ENCODE peak calls at places on chromosomes 1 and 21, in five cellular contexts. One of them, this sample, is unnamed.

GRCh38 chr1:101198842-101199636 is 37.8 kb upstream of the S1PR1 start:
- DNase-seq in lower leg skin: no peak
- DNase-seq in heart left ventricle: no peak
- DNase-seq in ovary: no peak
- DNase-seq in HCT116: no peak
- DNase-seq in this sample: no peak

GRCh38 chr1:184212649-184213314 is 161.3 kb downstream of the TSEN15 start:
- DNase-seq in lower leg skin: no peak
- DNase-seq in heart left ventricle: no peak
- DNase-seq in ovary: no peak
- DNase-seq in HCT116: peak
- DNase-seq in this sample: no peak

GRCh38 chr1:13749543-13750307 is 49.7 kb downstream of the PRDM2 start:
- DNase-seq in lower leg skin: peak
- DNase-seq in heart left ventricle: peak
- DNase-seq in ovary: peak
- DNase-seq in HCT116: no peak
- DNase-seq in this sample: no peak

GRCh38 chr1:21368514-21369289 is 71.2 kb upstream of the NBPF3 start:
- DNase-seq in lower leg skin: peak
- DNase-seq in heart left ventricle: peak
- DNase-seq in ovary: peak
- DNase-seq in HCT116: peak
- DNase-seq in this sample: no peak

GRCh38 chr1:202058001-202058908 is 47.9 kb downstream of the ELF3 start:
- DNase-seq in lower leg skin: no peak
- DNase-seq in heart left ventricle: no peak
- DNase-seq in ovary: no peak
- DNase-seq in HCT116: no peak
- DNase-seq in this sample: no peak

GRCh38 chr1:17550684-17551584 is 11.4 kb downstream of the ARHGEF10L start:
- DNase-seq in lower leg skin: no peak
- DNase-seq in heart left ventricle: no peak
- DNase-seq in ovary: no peak
- DNase-seq in HCT116: no peak
- DNase-seq in this sample: no peak

GRCh38 chr1:22105611-22106207 is 37.2 kb downstream of the WNT4 start:
- DNase-seq in lower leg skin: no peak
- DNase-seq in heart left ventricle: no peak
- DNase-seq in ovary: no peak
- DNase-seq in HCT116: peak
- DNase-seq in this sample: no peak

GRCh38 chr1:179251675-179252074 is 22.2 kb upstream of the ABL2 start:
- DNase-seq in lower leg skin: no peak
- DNase-seq in heart left ventricle: no peak
- DNase-seq in ovary: no peak
- DNase-seq in HCT116: no peak
- DNase-seq in this sample: no peak

GRCh38 chr21:38784458-38785266 is 21.1 kb upstream of the ETS2 start:
- DNase-seq in lower leg skin: peak
- DNase-seq in heart left ventricle: no peak
- DNase-seq in ovary: no peak
- DNase-seq in HCT116: no peak
- DNase-seq in this sample: no peak

GRCh38 chr21:17799414-17800164 is 19.6 kb downstream of the C21orf91 start:
- DNase-seq in lower leg skin: no peak
- DNase-seq in heart left ventricle: no peak
- DNase-seq in ovary: no peak
- DNase-seq in HCT116: no peak
- DNase-seq in this sample: no peak

GRCh38 chr21:26093094-26093493 is 77.5 kb downstream of the APP start:
- DNase-seq in lower leg skin: no peak
- DNase-seq in heart left ventricle: no peak
- DNase-seq in ovary: no peak
- DNase-seq in HCT116: no peak
- DNase-seq in this sample: no peak

GRCh38 chr1:40114400-40114799 is 17.3 kb upstream of the PPT1 start:
- DNase-seq in lower leg skin: no peak
- DNase-seq in heart left ventricle: no peak
- DNase-seq in ovary: no peak
- DNase-seq in HCT116: no peak
- DNase-seq in this sample: no peak

GRCh38 chr1:232528472-232529089 is 101.4 kb downstream of the SIPA1L2 start:
- DNase-seq in lower leg skin: no peak
- DNase-seq in heart left ventricle: no peak
- DNase-seq in ovary: no peak
- DNase-seq in HCT116: no peak
- DNase-seq in this sample: no peak

GRCh38 chr1:223315660-223316059 is 48.3 kb downstream of the SUSD4 start:
- DNase-seq in lower leg skin: no peak
- DNase-seq in heart left ventricle: no peak
- DNase-seq in ovary: no peak
- DNase-seq in HCT116: no peak
- DNase-seq in this sample: no peak

GRCh38 chr1:200866521-200866920 is 6.3 kb upstream of the GPR25 start:
- DNase-seq in lower leg skin: no peak
- DNase-seq in heart left ventricle: no peak
- DNase-seq in ovary: no peak
- DNase-seq in HCT116: no peak
- DNase-seq in this sample: peak

GRCh38 chr1:94522304-94522703 is 19.3 kb downstream of the F3 start:
- DNase-seq in lower leg skin: no peak
- DNase-seq in heart left ventricle: no peak
- DNase-seq in ovary: no peak
- DNase-seq in HCT116: peak
- DNase-seq in this sample: no peak

GRCh38 chr1:59674605-59675004 is 140.1 kb upstream of the HOOK1 start:
- DNase-seq in lower leg skin: no peak
- DNase-seq in heart left ventricle: no peak
- DNase-seq in ovary: no peak
- DNase-seq in HCT116: no peak
- DNase-seq in this sample: no peak

GRCh38 chr1:59671953-59672305 is 142.8 kb upstream of the HOOK1 start:
- DNase-seq in lower leg skin: no peak
- DNase-seq in heart left ventricle: no peak
- DNase-seq in ovary: no peak
- DNase-seq in HCT116: no peak
- DNase-seq in this sample: no peak

GRCh38 chr1:59671066-59671952 is 143.4 kb upstream of the HOOK1 start:
- DNase-seq in lower leg skin: no peak
- DNase-seq in heart left ventricle: no peak
- DNase-seq in ovary: no peak
- DNase-seq in HCT116: no peak
- DNase-seq in this sample: no peak

GRCh38 chr1:59672851-59673574 is 141.7 kb upstream of the HOOK1 start:
- DNase-seq in lower leg skin: no peak
- DNase-seq in heart left ventricle: no peak
- DNase-seq in ovary: no peak
- DNase-seq in HCT116: peak
- DNase-seq in this sample: no peak

GRCh38 chr1:59673575-59674467 is 140.9 kb upstream of the HOOK1 start:
- DNase-seq in lower leg skin: peak
- DNase-seq in heart left ventricle: no peak
- DNase-seq in ovary: peak
- DNase-seq in HCT116: no peak
- DNase-seq in this sample: no peak
- TF ChIP-seq POLR2A in lower leg skin: no peak
- TF ChIP-seq POLR2A in heart left ventricle: no peak
- TF ChIP-seq POLR2A in ovary: no peak
- TF ChIP-seq POLR2A in HCT116: no peak
- TF ChIP-seq POLR2A in this sample: no peak

DNA sequence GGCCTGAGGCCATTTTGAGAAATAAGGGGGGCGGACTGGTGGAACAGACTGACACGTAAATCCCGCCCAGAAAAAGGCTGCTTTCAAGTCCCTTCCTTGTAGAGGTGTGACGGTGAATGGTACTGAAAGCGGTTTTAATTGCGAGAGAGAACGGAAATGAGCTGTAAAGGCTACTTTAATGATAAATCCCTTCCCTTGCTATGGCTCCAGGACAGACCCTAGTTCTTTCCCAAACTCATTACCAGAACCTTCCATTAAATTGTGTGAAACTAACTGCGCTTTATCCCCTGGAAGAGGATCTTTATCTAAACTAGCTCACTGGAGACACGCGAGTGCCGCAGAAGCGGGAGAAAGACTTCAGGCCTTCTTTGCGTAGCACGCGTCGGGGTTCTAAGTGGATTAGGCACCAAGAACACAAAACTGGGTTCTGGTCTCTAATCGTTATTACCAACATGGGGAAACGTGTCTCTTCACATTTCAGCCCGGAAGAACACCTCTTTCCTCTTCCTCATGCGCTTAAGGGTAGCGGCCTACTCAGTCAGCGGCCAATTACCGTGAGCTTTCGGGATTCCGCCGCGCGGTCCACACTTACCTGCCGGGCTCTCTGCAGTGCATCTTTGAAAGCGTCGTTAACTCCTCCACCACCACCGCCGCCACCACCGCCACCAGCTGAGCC is 441 bp downstream of the FUBP1 start:
- DNase-seq in lower leg skin: no peak
- DNase-seq in heart left ventricle: peak
- DNase-seq in ovary: no peak
- DNase-seq in HCT116: peak
- DNase-seq in this sample: peak
- TF ChIP-seq POLR2A in lower leg skin: no peak
- TF ChIP-seq POLR2A in heart left ventricle: no peak
- TF ChIP-seq POLR2A in ovary: no peak
- TF ChIP-seq POLR2A in HCT116: peak
- TF ChIP-seq POLR2A in this sample: peak

DNA sequence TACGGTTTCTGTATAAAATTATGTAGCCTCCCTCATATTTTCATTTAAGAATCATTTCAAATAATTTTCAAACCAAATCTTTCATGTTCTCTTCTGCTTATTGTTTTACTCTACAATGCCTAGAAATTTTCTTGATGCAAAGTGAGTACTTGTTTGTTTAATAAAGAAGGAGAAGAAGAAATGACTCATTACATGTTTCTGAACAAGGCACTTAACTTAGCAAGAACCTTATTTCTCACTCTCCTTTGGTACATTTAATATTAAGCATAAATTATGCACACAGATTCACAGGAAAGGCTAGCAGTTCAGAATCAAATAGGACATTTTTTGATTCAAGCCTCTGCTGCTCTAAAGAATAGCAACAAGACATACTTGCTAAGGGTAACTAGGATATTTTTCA is 9.1 kb downstream of the SCYL3 start:
- DNase-seq in lower leg skin: no peak
- DNase-seq in heart left ventricle: no peak
- DNase-seq in ovary: no peak
- DNase-seq in HCT116: no peak
- DNase-seq in this sample: no peak
- TF ChIP-seq POLR2A in lower leg skin: no peak
- TF ChIP-seq POLR2A in heart left ventricle: no peak
- TF ChIP-seq POLR2A in ovary: no peak
- TF ChIP-seq POLR2A in HCT116: no peak
- TF ChIP-seq POLR2A in this sample: no peak

DNA sequence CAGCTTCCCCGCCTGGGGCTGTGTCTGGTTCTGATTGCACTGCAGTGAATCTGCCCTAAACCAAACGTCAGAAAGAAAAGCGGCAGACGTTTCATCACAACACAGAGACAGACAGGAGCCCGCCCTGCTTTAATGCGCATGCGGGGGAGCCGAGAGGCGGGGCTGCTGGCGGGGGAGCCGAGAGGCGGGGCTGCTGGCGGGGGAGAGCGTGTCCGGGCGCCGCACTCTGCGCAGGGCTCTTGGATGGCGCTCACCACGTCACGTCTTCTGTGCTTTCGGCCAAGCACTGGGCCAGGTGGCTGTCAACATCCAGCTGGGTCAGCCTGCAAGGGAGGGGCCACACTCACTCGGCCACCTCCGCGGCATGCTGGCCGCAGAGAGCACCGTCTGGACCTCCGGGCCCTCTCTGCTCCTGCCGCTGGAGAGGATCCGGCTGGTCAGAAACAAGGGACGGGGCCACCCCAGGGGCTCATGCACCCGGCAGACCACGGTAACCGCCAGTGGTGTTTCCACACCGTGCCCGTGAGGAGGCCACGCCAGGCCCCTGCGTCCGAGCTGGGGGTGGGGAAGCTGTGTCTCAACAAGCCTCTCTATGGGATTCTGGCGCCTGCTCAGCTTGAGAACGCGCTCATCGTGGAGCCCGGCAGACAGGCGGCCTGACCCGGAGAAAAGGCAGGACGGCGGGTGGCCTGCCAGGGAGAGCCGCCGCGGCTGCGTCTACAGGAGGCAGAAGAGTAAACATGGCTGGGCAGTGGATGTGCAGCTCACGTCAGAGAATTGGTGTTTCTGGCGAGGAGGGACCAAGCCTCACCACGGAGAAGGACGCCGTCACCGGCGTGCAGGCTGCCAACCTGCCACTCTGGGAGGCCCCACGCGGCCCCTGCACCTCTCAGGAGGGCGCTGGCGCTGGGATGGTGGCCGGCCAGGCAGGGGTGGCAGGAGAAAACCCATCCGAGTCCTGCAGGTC is 4.8 kb downstream of the FAAP20 start:
- DNase-seq in lower leg skin: peak
- DNase-seq in heart left ventricle: peak
- DNase-seq in ovary: peak
- DNase-seq in HCT116: peak
- DNase-seq in this sample: no peak
- TF ChIP-seq POLR2A in lower leg skin: no peak
- TF ChIP-seq POLR2A in heart left ventricle: peak
- TF ChIP-seq POLR2A in ovary: peak
- TF ChIP-seq POLR2A in HCT116: no peak
- TF ChIP-seq POLR2A in this sample: no peak

DNA sequence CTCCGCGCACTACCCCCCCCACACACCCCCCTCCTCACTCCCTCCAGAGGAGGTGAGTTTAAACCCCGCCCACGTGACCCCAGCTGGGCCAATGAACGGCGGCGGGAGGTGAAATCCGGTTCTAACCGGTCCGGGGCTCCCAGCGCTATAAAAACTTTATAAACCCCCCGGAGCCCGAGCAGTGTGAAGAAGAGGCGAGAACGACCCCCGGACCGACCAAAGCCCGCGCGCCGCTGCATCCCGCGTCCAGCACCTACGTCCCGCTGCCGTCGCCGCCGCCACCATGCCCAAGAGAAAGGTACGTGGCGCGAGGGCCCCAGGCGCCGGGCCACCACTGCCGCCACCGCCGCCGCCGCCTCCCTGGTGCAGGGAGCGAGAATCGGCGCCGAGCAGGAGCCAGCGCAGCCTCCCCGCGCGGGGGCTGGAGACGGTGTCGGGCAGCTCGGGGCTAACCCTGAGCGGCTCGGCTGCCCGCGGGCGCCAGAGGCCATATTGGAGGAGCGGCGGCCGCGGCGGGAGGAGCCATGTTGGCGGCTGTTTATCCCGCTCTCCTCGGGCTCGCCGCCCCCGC is at the start of gene HMGN2:
- DNase-seq in lower leg skin: peak
- DNase-seq in heart left ventricle: peak
- DNase-seq in ovary: peak
- DNase-seq in HCT116: peak
- DNase-seq in this sample: peak
- TF ChIP-seq POLR2A in lower leg skin: no peak
- TF ChIP-seq POLR2A in heart left ventricle: peak
- TF ChIP-seq POLR2A in ovary: peak
- TF ChIP-seq POLR2A in HCT116: peak
- TF ChIP-seq POLR2A in this sample: peak

This sample was measured in GM12892.